ENCODE peak calls at places on chromosome 1, in five cellular contexts. S is vagina, Y is Calu3, I is left ventricle myocardium inferior, O is endothelial cell. R is an unnamed sample.

GRCh38 chr1:43786201-43786958 is 79.0 kb downstream of the ST3GAL3 start:
- DNase-seq in S (no peak), Y (no peak), I (no peak), O (no peak), R (no peak)

GRCh38 chr1:63665824-63666223 is 72.6 kb downstream of the PGM1 start:
- DNase-seq in S (no peak), Y (no peak), I (no peak), O (no peak), R (no peak)

GRCh38 chr1:1373493-1374067 is 1.4 kb downstream of the AURKAIP1 start:
- DNase-seq in S (no peak), Y (no peak), I (no peak), O (no peak), R (no peak)

GRCh38 chr1:153360592-153360991 is 2.9 kb downstream of the S100A9 start:
- DNase-seq in S (peak; percentile 77), Y (no peak), I (no peak), O (no peak), R (no peak)

GRCh38 chr1:31576743-31577455 is 584 bp downstream of the TINAGL1 start:
- DNase-seq in S (peak; percentile 87), Y (no peak), I (no peak), O (no peak), R (no peak)

GRCh38 chr1:54825696-54826095 is 24.6 kb upstream of the TTC22 start:
- DNase-seq in S (peak; percentile 82), Y (no peak), I (no peak), O (no peak), R (no peak)

GRCh38 chr1:63611231-63611630 is 18.0 kb downstream of the PGM1 start:
- DNase-seq in S (no peak), Y (no peak), I (no peak), O (no peak), R (no peak)

GRCh38 chr1:33985656-33986055 is 121.8 kb downstream of the HMGB4 start:
- DNase-seq in S (no peak), Y (no peak), I (no peak), O (no peak), R (peak; percentile 4)

GRCh38 chr1:182817802-182818201 is 21.3 kb upstream of the DHX9 start:
- DNase-seq in S (no peak), Y (no peak), I (no peak), O (no peak), R (no peak)

GRCh38 chr1:89727517-89728312 is 93.1 kb upstream of the LRRC8D start:
- DNase-seq in S (no peak), Y (no peak), I (no peak), O (no peak), R (no peak)

GRCh38 chr1:153866045-153866850 is 56.5 kb downstream of the GATAD2B start:
- DNase-seq in S (no peak), Y (no peak), I (no peak), O (no peak), R (no peak)